ENCODE peak calls at places on chromosomes 1 and 21, in five cellular contexts. I is ELF-1; H is neural crest cell; F is astrocyte of the spinal cord; Z is effector memory CD8-positive, alpha-beta T cell. X is an unnamed sample.

GRCh38 chr1:105137543-105138444 is 1388.1 kb downstream of the AMY1C start:
- DNase-seq in Z (no peak), I (peak; percentile 34), F (no peak), H (peak; percentile 32), X (peak; percentile 80)

GRCh38 chr1:3430820-3431219 is 23.6 kb upstream of the ARHGEF16 start:
- DNase-seq in Z (no peak), H (no peak), I (no peak), F (no peak), X (no peak)

GRCh38 chr1:243433737-243434370 is 178.0 kb downstream of the SDCCAG8 start:
- DNase-seq in F (peak; percentile 50), I (no peak), H (no peak), Z (no peak), X (no peak)

GRCh38 chr1:231940721-231941120 is 314.1 kb downstream of the DISC1 start:
- DNase-seq in I (no peak), F (no peak), Z (no peak), H (no peak), X (no peak)

GRCh38 chr1:90841477-90841876 is 124.4 kb upstream of the BARHL2 start:
- DNase-seq in I (no peak), Z (no peak), F (no peak), H (no peak), X (peak; percentile 61)

GRCh38 chr21:44658913-44659595 is 1.3 kb downstream of the KRTAP12-3 start:
- DNase-seq in Z (peak; percentile 16), I (no peak), H (no peak), F (no peak), X (no peak)

GRCh38 chr21:34553199-34553952 is 41.4 kb upstream of the KCNE1 start:
- DNase-seq in Z (no peak), F (peak; percentile 84), I (peak; percentile 12), H (no peak), X (no peak)

GRCh38 chr1:156704930-156705320 is 458 bp downstream of the CRABP2 start:
- DNase-seq in I (peak; percentile 62), F (peak; percentile 71), Z (no peak), H (no peak), X (peak; percentile 67)

GRCh38 chr1:228842094-228842775 is 107.0 kb downstream of the RHOU start:
- DNase-seq in F (peak; percentile 85), H (no peak), I (peak; percentile 90), Z (no peak), X (no peak)

GRCh38 chr21:45954271-45954670 is 27.3 kb upstream of the COL6A1 start:
- DNase-seq in H (no peak), F (no peak), Z (no peak), I (no peak), X (peak; percentile 40)

GRCh38 chr1:156090822-156091188 is 8.5 kb upstream of the MEX3A start:
- DNase-seq in Z (peak; percentile 87), F (peak; percentile 79), H (peak; percentile 81), I (peak; percentile 92), X (peak; percentile 98)

GRCh38 chr1:179973198-179974114 is 18.8 kb downstream of the CEP350 start:
- DNase-seq in H (no peak), I (no peak), F (no peak), Z (no peak), X (no peak)

GRCh38 chr1:244313346-244313745 is 138.4 kb downstream of the ADSS2 start:
- DNase-seq in F (no peak), I (no peak), H (no peak), Z (no peak), X (no peak)

GRCh38 chr1:67367370-67368345 is 60.0 kb downstream of the IL12RB2 start:
- DNase-seq in H (no peak), Z (no peak), F (peak; percentile 17), I (no peak), X (no peak)

GRCh38 chr1:228062085-228062791 is 20.3 kb upstream of the ARF1 start:
- DNase-seq in Z (no peak), F (no peak), H (no peak), I (peak; percentile 0), X (no peak)

GRCh38 chr1:86507935-86508582 is 38.8 kb upstream of the CLCA4 start:
- DNase-seq in I (peak; percentile 40), H (no peak), Z (no peak), F (peak; percentile 43), X (peak; percentile 63)

GRCh38 chr1:119647228-119647733 is 785 bp downstream of the ZNF697 start:
- DNase-seq in I (no peak), Z (no peak), H (no peak), F (peak; percentile 15), X (no peak)

GRCh38 chr21:43362928-43363314 is 64.0 kb downstream of the SIK1 start:
- DNase-seq in I (no peak), Z (no peak), H (no peak), F (peak; percentile 20), X (no peak)